ENCODE peak calls at places on chromosomes 16 and 17, in five cellular contexts. J is heart right ventricle, D is PC-9, Q is left lung, Z is mesendoderm. B is an unnamed sample.
A peak's percentile ranks its signal among the peaks of the same experiment; 100 is the strongest.

GRCh38 chr17:1037238-1037879 is 40.4 kb downstream of the TIMM22 start:
- DNase-seq in J (no peak), D (no peak), Q (no peak), Z (no peak), B (no peak)

GRCh38 chr17:50123649-50124349 is 6.2 kb downstream of the SAMD14 start:
- DNase-seq in J (no peak), D (no peak), Q (peak; percentile 68), Z (peak; percentile 72), B (no peak)

GRCh38 chr17:31488264-31488981 is 96.9 kb downstream of the RAB11FIP4 start:
- DNase-seq in J (no peak), D (peak; percentile 18), Q (peak; percentile 87), Z (peak; percentile 51), B (peak; percentile 58)

GRCh38 chr17:40416671-40417070 is 1.0 kb downstream of the TOP2A start:
- DNase-seq in J (no peak), D (no peak), Q (no peak), Z (no peak), B (no peak)

GRCh38 chr16:81003610-81004460 is 2.9 kb downstream of the CMC2 start:
- DNase-seq in J (no peak), D (no peak), Q (no peak), Z (no peak), B (no peak)

GRCh38 chr17:17675925-17676534 is 5.2 kb upstream of the RAI1 start:
- DNase-seq in J (no peak), D (peak; percentile 73), Q (peak; percentile 65), Z (peak; percentile 77), B (no peak)

GRCh38 chr16:82639666-82640336 is 13.0 kb downstream of the CDH13 start:
- DNase-seq in J (peak; percentile 55), D (peak; percentile 4), Q (no peak), Z (peak; percentile 73), B (no peak)

GRCh38 chr17:38431343-38432145 is 3.3 kb downstream of the ARHGAP23 start:
- DNase-seq in J (no peak), D (no peak), Q (no peak), Z (no peak), B (no peak)

GRCh38 chr16:1863681-1864460 is 8.1 kb downstream of the MEIOB start:
- DNase-seq in J (no peak), D (peak; percentile 11), Q (no peak), Z (peak; percentile 13), B (peak; percentile 63)

GRCh38 chr16:4209657-4210056 is 32.2 kb downstream of the SRL start:
- DNase-seq in J (no peak), D (no peak), Q (no peak), Z (no peak), B (no peak)

GRCh38 chr16:51156836-51157235 is 5.8 kb upstream of the SALL1 start:
- DNase-seq in J (no peak), D (no peak), Q (no peak), Z (no peak), B (no peak)

GRCh38 chr17:17495448-17496188 is 577 bp downstream of the RASD1 start:
- DNase-seq in J (no peak), D (no peak), Q (peak; percentile 87), Z (peak; percentile 37), B (peak; percentile 51)

GRCh38 chr17:1109606-1110523 is 69.9 kb downstream of the ABR start:
- DNase-seq in J (no peak), D (peak; percentile 40), Q (peak; percentile 75), Z (peak; percentile 70), B (no peak)

GRCh38 chr16:1300664-1301476 is 8.6 kb upstream of the UBE2I start:
- DNase-seq in J (peak; percentile 55), D (peak; percentile 75), Q (peak; percentile 95), Z (peak; percentile 73), B (peak; percentile 71)

GRCh38 chr17:31858647-31859486 is at the start of gene COPRS:
- DNase-seq in J (peak; percentile 90), D (peak; percentile 83), Q (peak; percentile 97), Z (peak; percentile 89), B (peak; percentile 83)

GRCh38 chr17:79852748-79853147 is 13.5 kb upstream of the CBX4 start:
- DNase-seq in J (no peak), D (peak; percentile 45), Q (no peak), Z (no peak), B (no peak)
- H3K27ac ChIP-seq in J (no peak overlapping the region), D (peak overlapping the region; percentile 39), Q (peak overlapping the region; percentile 34), Z (no peak overlapping the region), B (no peak overlapping the region)

GRCh38 chr16:11585460-11586374 is 1.0 kb downstream of the LITAF start:
- DNase-seq in J (peak; percentile 33), D (peak; percentile 25), Q (peak; percentile 85), Z (peak; percentile 39), B (peak; percentile 36)

GRCh38 chr16:11581677-11582076 is 5.0 kb downstream of the LITAF start:
- DNase-seq in J (no peak), D (no peak), Q (no peak), Z (peak; percentile 70), B (peak; percentile 35)

GRCh38 chr16:11582157-11582814 is 4.4 kb downstream of the LITAF start:
- DNase-seq in J (no peak), D (no peak), Q (no peak), Z (no peak), B (no peak)

GRCh38 chr16:11583171-11583570 is 3.5 kb downstream of the LITAF start:
- DNase-seq in J (no peak), D (no peak), Q (no peak), Z (no peak), B (no peak)

GRCh38 chr16:11583889-11584565 is 2.7 kb downstream of the LITAF start:
- DNase-seq in J (no peak), D (no peak), Q (no peak), Z (no peak), B (no peak)
- H3K4me3 ChIP-seq in J (peak overlapping the region; percentile 17), D (peak overlapping the region; percentile 89), Q (no peak overlapping the region), Z (no peak overlapping the region), B (peak overlapping the region; percentile 96)

GRCh38 chr17:72122668-72123495 is 2.1 kb downstream of the SOX9 start:
- DNase-seq in J (no peak), D (peak; percentile 32), Q (peak; percentile 76), Z (peak; percentile 61), B (no peak)
- H3K27ac ChIP-seq in J (peak overlapping the region; percentile 86), D (peak overlapping the region; percentile 27), Q (no peak overlapping the region), Z (no peak overlapping the region), B (no peak overlapping the region)

DNA sequence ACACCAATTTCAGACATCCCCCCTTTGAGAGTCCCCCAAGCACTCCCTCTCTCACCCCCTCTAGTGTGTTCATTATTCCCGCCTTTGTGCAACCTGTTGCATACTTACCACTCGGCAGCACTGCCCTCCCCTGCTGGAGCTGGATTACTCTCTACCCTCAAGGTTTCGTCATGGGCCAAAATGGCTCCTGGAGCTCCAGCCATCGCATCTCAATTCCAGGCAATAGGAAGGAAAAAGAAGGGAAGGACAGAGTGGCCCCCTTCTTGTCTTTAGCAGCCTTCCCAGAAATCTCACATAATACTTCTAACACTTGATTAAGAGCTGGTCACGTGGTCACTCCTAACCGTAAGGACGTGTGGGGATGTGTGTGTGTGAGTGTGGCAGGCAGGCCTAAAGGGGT is 20.2 kb downstream of the TMEM186 start:
- DNase-seq in J (no peak), D (no peak), Q (no peak), Z (no peak), B (no peak)
- H3K4me3 ChIP-seq in J (no peak overlapping the region), D (no peak overlapping the region), Q (no peak overlapping the region), Z (no peak overlapping the region), B (no peak overlapping the region)

GRCh38 chr17:29749045-29749825 is 126.5 kb upstream of the CORO6 start:
- DNase-seq in J (no peak), D (no peak), Q (no peak), Z (no peak), B (no peak)
- H3K27ac ChIP-seq in J (no peak overlapping the region), D (no peak overlapping the region), Q (no peak overlapping the region), Z (no peak overlapping the region), B (no peak overlapping the region)

B was measured in CD4-positive, CD25-positive, alpha-beta regulatory T cell.